ENCODE peak calls at places on chromosomes 4 and X, in ten cellular contexts. N, W, Q, B, D, G, O, K, S and M are unnamed samples.

GRCh38 chr4:156898373-156899117 is 73.1 kb downstream of the PDGFC start:
- DNase-seq in S (no peak), Q (no peak), B (no peak), N (no peak), O (peak), K (no peak), G (no peak), D (peak), W (no peak), M (peak)

GRCh38 chr4:53591372-53591892 is at the start of gene LNX1:
- DNase-seq in Q (no peak), G (no peak), D (no peak), K (no peak), N (no peak), S (peak), B (peak), W (no peak), O (no peak), M (no peak)

GRCh38 chrX:38864165-38864564 is 62.9 kb downstream of the MID1IP1 start:
- DNase-seq in W (no peak), D (no peak), N (no peak), Q (no peak), K (no peak), S (no peak), B (no peak), G (no peak), O (no peak), M (no peak)

GRCh38 chr4:164866817-164867490 is 10.0 kb upstream of the APELA start:
- DNase-seq in B (peak), Q (no peak), G (no peak), W (no peak), S (no peak), O (no peak), D (peak), K (no peak), N (no peak), M (no peak)

GRCh38 chr4:4339504-4340085 is 47.3 kb upstream of the NSG1 start:
- DNase-seq in O (peak), N (no peak), D (no peak), B (no peak), W (no peak), K (no peak), Q (no peak), G (no peak), S (no peak), M (no peak)

GRCh38 chr4:6092131-6092530 is 73.9 kb upstream of the C4orf50 start:
- DNase-seq in B (no peak), K (no peak), N (no peak), S (no peak), Q (no peak), D (no peak), O (no peak), G (no peak), W (peak), M (no peak)

GRCh38 chr4:24802648-24803047 is 7.3 kb downstream of the SOD3 start:
- DNase-seq in B (no peak), W (peak), Q (no peak), G (peak), D (no peak), N (no peak), S (no peak), K (no peak), O (no peak), M (no peak)

GRCh38 chr4:101346562-101347266 is 612 bp downstream of the PPP3CA start:
- DNase-seq in W (peak), D (peak), S (peak), B (peak), G (no peak), K (peak), O (peak), Q (no peak), N (peak), M (no peak)

GRCh38 chr4:33966808-33967207 is 2277.5 kb downstream of the ARAP2 start:
- DNase-seq in W (no peak), O (no peak), B (no peak), Q (no peak), S (no peak), K (no peak), N (no peak), D (no peak), G (no peak), M (no peak)

GRCh38 chrX:8284131-8284530 is 113.1 kb upstream of the VCX2 start:
- DNase-seq in B (no peak), K (no peak), W (no peak), Q (no peak), O (no peak), G (no peak), D (no peak), N (no peak), S (no peak), M (no peak)

GRCh38 chr4:27684501-27685077 is 823.9 kb downstream of the STIM2 start:
- DNase-seq in D (peak), Q (no peak), N (no peak), O (peak), B (peak), S (peak), G (peak), W (no peak), K (peak), M (peak)

GRCh38 chr4:179076865-179077264 is 1634.6 kb upstream of the AGA start:
- DNase-seq in N (no peak), W (peak), Q (no peak), K (no peak), D (no peak), O (no peak), B (no peak), G (no peak), S (no peak), M (no peak)

GRCh38 chr4:48653217-48654014 is 126.7 kb downstream of the FRYL start:
- DNase-seq in O (peak), K (peak), G (no peak), N (peak), S (no peak), B (peak), W (no peak), Q (no peak), D (peak), M (peak)

GRCh38 chr4:168162604-168163003 is 70.3 kb downstream of the ANXA10 start:
- DNase-seq in B (no peak), O (peak), N (no peak), Q (no peak), W (no peak), G (no peak), S (no peak), D (peak), K (no peak), M (no peak)

GRCh38 chr4:138175337-138175794 is 66.8 kb downstream of the SLC7A11 start:
- DNase-seq in B (peak), W (no peak), K (no peak), D (no peak), S (no peak), Q (no peak), G (no peak), O (peak), N (no peak), M (peak)

GRCh38 chrX:125293792-125294780 is 25.6 kb upstream of the TEX13C start:
- DNase-seq in N (no peak), Q (no peak), S (no peak), D (no peak), W (peak), G (no peak), B (no peak), K (no peak), O (no peak), M (no peak)

GRCh38 chr4:123233409-123233808 is 163.2 kb upstream of the SPRY1 start:
- DNase-seq in W (no peak), Q (no peak), S (no peak), B (peak), K (no peak), G (no peak), D (no peak), N (no peak), O (no peak), M (no peak)

GRCh38 chr4:32909722-32910121 is 2189.6 kb downstream of the PCDH7 start:
- DNase-seq in N (no peak), K (no peak), D (no peak), S (no peak), B (no peak), Q (no peak), O (no peak), G (no peak), W (no peak), M (no peak)

GRCh38 chr4:3411676-3412075 is 30.1 kb upstream of the HGFAC start:
- DNase-seq in B (peak), K (no peak), G (no peak), N (no peak), S (no peak), Q (no peak), D (no peak), W (no peak), O (no peak), M (no peak)

GRCh38 chr4:68451246-68452211 is 4.3 kb downstream of the TMPRSS11E start:
- DNase-seq in B (no peak), W (no peak), N (no peak), S (no peak), Q (no peak), O (no peak), K (no peak), G (no peak), D (no peak), M (no peak)

GRCh38 chr4:118969359-118969758 is 80.7 kb downstream of the SYNPO2 start:
- DNase-seq in D (peak), N (no peak), Q (no peak), O (peak), B (peak), W (peak), G (peak), K (peak), S (no peak), M (no peak)

GRCh38 chr4:2848449-2848848 is 4.8 kb downstream of the ADD1 start:
- DNase-seq in N (no peak), G (no peak), O (peak), B (no peak), K (no peak), W (no peak), S (no peak), Q (no peak), D (no peak), M (no peak)